ENCODE peak calls at places on chromosomes 5 and 9, in seven cellular contexts. D is neuronal stem cell, K is mesendoderm, Q is IMR-90, W is H1, O is trophoblast cell, C is H9. T is an unnamed sample.

GRCh38 chr5:174533771-174534221 is 190.6 kb upstream of the MSX2 start:
- DNase-seq in D (no peak), K (no peak), Q (peak), W (no peak), O (peak), C (no peak), T (peak)

GRCh38 chr5:32707394-32707997 is 3.6 kb upstream of the NPR3 start:
- DNase-seq in D (peak), K (peak), Q (peak), W (no peak), O (peak), C (no peak), T (peak)

GRCh38 chr9:74555015-74555414 is 57.9 kb downstream of the RORB start:
- DNase-seq in D (no peak), K (no peak), Q (no peak), W (no peak), O (no peak), C (no peak), T (no peak)

GRCh38 chr5:61407706-61408105 is 75.6 kb downstream of the ZSWIM6 start:
- DNase-seq in D (no peak), K (peak), Q (no peak), W (no peak), O (peak), C (no peak), T (no peak)

GRCh38 chr5:43658499-43658898 is 55.5 kb downstream of the NNT start:
- DNase-seq in D (no peak), K (no peak), Q (peak), W (no peak), O (no peak), C (no peak), T (peak)

GRCh38 chr9:122214507-122214906 is 14.2 kb downstream of the LHX6 start:
- DNase-seq in D (no peak), K (no peak), Q (no peak), W (no peak), O (no peak), C (no peak), T (no peak)

GRCh38 chr5:172918421-172919371 is 40.5 kb upstream of the RPL26L1 start:
- DNase-seq in D (no peak), K (no peak), Q (no peak), W (no peak), O (no peak), C (no peak), T (no peak)

GRCh38 chr5:136399512-136399911 is 34.2 kb upstream of the TRPC7 start:
- DNase-seq in D (no peak), K (no peak), Q (peak), W (no peak), O (no peak), C (no peak), T (no peak)

GRCh38 chr9:3804148-3804547 is 278.3 kb upstream of the RFX3 start:
- DNase-seq in D (no peak), K (no peak), Q (peak), W (no peak), O (no peak), C (no peak), T (no peak)

GRCh38 chr5:100584889-100585288 is 49.7 kb downstream of the FAM174A start:
- DNase-seq in D (no peak), K (no peak), Q (no peak), W (no peak), O (no peak), C (no peak), T (no peak)

GRCh38 chr9:132880311-132880661 is 1.6 kb downstream of the SPACA9 start:
- DNase-seq in D (no peak), K (no peak), Q (no peak), W (no peak), O (peak), C (no peak), T (no peak)

GRCh38 chr5:15013654-15014463 is 142.3 kb upstream of the ANKH start:
- DNase-seq in D (peak), K (peak), Q (peak), W (no peak), O (peak), C (no peak), T (peak)

GRCh38 chr9:138083873-138084272 is 206.3 kb downstream of the CACNA1B start:
- DNase-seq in D (no peak), K (no peak), Q (no peak), W (no peak), O (no peak), C (no peak), T (no peak)

GRCh38 chr5:77337716-77338115 is 127.2 kb downstream of the PDE8B start:
- DNase-seq in D (no peak), K (peak), Q (no peak), W (no peak), O (no peak), C (no peak), T (no peak)

GRCh38 chr5:172740483-172741205 is 30.4 kb downstream of the DUSP1 start:
- DNase-seq in D (no peak), K (peak), Q (peak), W (no peak), O (peak), C (no peak), T (peak)

GRCh38 chr5:180499684-180500083 is 5.5 kb downstream of the CNOT6 start:
- DNase-seq in D (no peak), K (no peak), Q (no peak), W (no peak), O (no peak), C (no peak), T (no peak)

GRCh38 chr5:9715891-9716335 is 85.8 kb upstream of the TAS2R1 start:
- DNase-seq in D (no peak), K (peak), Q (peak), W (no peak), O (no peak), C (no peak), T (peak)

GRCh38 chr9:131423171-131423581 is 29.3 kb downstream of the PRRC2B start:
- DNase-seq in D (no peak), K (peak), Q (peak), W (no peak), O (peak), C (peak), T (peak)

GRCh38 chr9:81058776-81059175 is 630.6 kb downstream of the TLE1 start:
- DNase-seq in D (no peak), K (no peak), Q (no peak), W (no peak), O (no peak), C (no peak), T (no peak)

GRCh38 chr5:125225424-125225823 is 479.0 kb upstream of the ZNF608 start:
- DNase-seq in D (no peak), K (no peak), Q (no peak), W (no peak), O (no peak), C (no peak), T (no peak)

GRCh38 chr5:125219710-125220109 is 473.3 kb upstream of the ZNF608 start:
- DNase-seq in D (no peak), K (no peak), Q (no peak), W (no peak), O (no peak), C (no peak), T (no peak)

GRCh38 chr5:125226825-125227224 is 480.4 kb upstream of the ZNF608 start:
- DNase-seq in D (no peak), K (no peak), Q (no peak), W (no peak), O (no peak), C (no peak), T (no peak)

GRCh38 chr5:125220284-125220683 is 473.8 kb upstream of the ZNF608 start:
- DNase-seq in D (no peak), K (no peak), Q (no peak), W (no peak), O (no peak), C (no peak), T (no peak)

DNA sequence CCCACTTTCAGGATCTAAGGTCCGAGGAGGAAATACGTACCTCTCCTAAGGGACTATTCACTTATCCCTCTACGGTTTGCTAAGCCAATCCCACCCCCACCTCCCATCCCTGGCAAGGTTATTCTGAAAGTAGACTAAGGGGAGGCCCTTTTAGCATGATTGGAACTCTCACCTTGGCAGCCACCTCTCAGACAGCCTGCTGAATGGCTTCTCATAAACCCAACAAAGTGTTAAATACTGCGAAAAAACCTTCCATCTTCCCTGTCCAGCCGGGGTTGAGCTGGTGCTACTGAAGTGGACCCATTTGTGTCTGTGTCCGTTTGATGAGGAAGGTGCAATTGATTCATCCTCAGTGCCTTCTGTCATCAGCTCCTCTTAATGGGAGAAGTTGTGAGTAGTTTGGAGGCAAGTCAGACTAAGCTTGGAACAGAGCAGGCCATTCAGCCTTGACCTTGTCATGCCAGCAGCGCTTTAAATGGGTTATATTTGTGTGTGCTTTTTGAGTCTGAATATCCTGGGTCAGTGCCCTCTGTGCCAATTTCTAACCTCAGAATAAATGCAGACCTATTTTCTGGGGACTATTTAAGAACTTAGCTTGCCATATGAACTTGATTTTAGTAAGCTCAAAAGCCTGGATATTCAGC is 476.3 kb upstream of the ZNF608 start:
- DNase-seq in D (no peak), K (no peak), Q (no peak), W (no peak), O (no peak), C (no peak), T (no peak)
- H2AK5ac ChIP-seq in D (no peak), K (no peak), Q (no peak), W (no peak), O (no peak), C (no peak), T (no peak)

GRCh38 chr9:71213633-71214032 is 92.2 kb upstream of the TRPM3 start:
- DNase-seq in D (no peak), K (no peak), Q (no peak), W (no peak), O (no peak), C (no peak), T (no peak)
- H3K4ac ChIP-seq in D (no peak), K (no peak), Q (no peak), W (no peak), O (no peak), C (no peak), T (no peak)

GRCh38 chr5:85927632-85928031 is 690.1 kb upstream of the COX7C start:
- DNase-seq in D (no peak), K (no peak), Q (no peak), W (no peak), O (no peak), C (no peak), T (no peak)
- H2AK5ac ChIP-seq in D (no peak), K (no peak), Q (no peak), W (no peak), O (no peak), C (no peak), T (no peak)

GRCh38 chr9:93436218-93436617 is 15.3 kb upstream of the FAM120A start:
- DNase-seq in D (no peak), K (no peak), Q (no peak), W (no peak), O (peak), C (no peak), T (no peak)
- H3K4ac ChIP-seq in D (no peak), K (no peak), Q (no peak), W (no peak), O (no peak), C (no peak), T (no peak)

GRCh38 chr9:77830618-77831285 is 182.6 kb upstream of the GNA14 start:
- DNase-seq in D (no peak), K (no peak), Q (no peak), W (no peak), O (no peak), C (no peak), T (no peak)

GRCh38 chr9:77826621-77827020 is 178.5 kb upstream of the GNA14 start:
- DNase-seq in D (no peak), K (no peak), Q (peak), W (no peak), O (no peak), C (no peak), T (peak)

GRCh38 chr9:77829440-77829839 is 181.3 kb upstream of the GNA14 start:
- DNase-seq in D (no peak), K (no peak), Q (no peak), W (no peak), O (no peak), C (no peak), T (no peak)

GRCh38 chr9:77826116-77826515 is 178.0 kb upstream of the GNA14 start:
- DNase-seq in D (no peak), K (no peak), Q (no peak), W (no peak), O (no peak), C (no peak), T (no peak)

GRCh38 chr9:77827104-77827784 is 179.1 kb upstream of the GNA14 start:
- DNase-seq in D (no peak), K (no peak), Q (no peak), W (no peak), O (no peak), C (no peak), T (no peak)
- H2AK5ac ChIP-seq in D (no peak), K (no peak), Q (no peak), W (no peak), O (no peak), C (no peak), T (no peak)

DNA sequence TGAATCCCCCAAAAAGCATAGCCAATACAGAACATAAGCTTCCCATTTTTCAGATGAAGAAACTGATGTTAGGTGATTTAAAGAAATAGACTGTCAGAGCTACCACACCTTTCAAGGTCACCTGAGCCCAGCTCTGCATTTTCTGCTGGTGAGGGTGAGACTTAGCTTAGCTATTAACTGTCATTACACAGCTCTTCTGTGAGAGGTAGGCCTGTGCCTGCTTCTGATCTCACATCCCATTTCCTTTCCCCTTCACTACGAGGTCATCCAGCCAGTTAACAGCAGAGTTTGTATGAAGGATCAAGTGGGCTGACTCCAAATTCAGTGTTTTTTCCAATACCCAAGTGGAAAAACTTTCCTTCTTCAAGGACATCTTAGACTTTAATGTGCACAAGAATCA is 528.6 kb upstream of the CLINT1 start:
- DNase-seq in D (no peak), K (no peak), Q (no peak), W (no peak), O (no peak), C (no peak), T (no peak)
- H3K4ac ChIP-seq in D (no peak), K (no peak), Q (peak), W (no peak), O (no peak), C (no peak), T (no peak)

GRCh38 chr5:141965071-141965470 is 3.8 kb upstream of the RNF14 start:
- DNase-seq in D (no peak), K (no peak), Q (no peak), W (peak), O (no peak), C (no peak), T (peak)
- H2AK5ac ChIP-seq in D (no peak), K (no peak), Q (no peak), W (no peak), O (no peak), C (no peak), T (no peak)

DNA sequence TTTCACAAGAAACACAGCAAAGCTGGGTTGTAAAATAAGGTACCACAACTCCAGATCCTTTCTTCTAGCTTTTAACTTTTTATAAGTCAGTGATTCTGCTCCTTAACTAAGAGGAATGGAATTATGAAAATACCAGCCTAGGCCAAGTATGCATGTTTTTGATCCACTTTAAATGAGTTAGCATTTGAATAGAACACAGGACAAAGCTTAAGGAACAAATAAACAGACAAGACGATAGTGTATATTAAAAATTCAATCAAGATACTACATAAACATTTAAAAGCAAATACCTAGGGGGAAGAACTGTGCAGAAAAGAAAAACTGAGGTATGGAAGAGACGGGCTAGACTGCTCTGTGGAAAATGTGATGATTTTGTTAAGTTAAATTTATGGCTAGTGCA is 200.7 kb downstream of the LURAP1L start:
- DNase-seq in D (no peak), K (no peak), Q (no peak), W (no peak), O (no peak), C (no peak), T (no peak)
- H3K4ac ChIP-seq in D (no peak), K (no peak), Q (no peak), W (no peak), O (no peak), C (no peak), T (no peak)

T was measured in mesenchymal stem cell.